ENCODE peak calls at places on chromosomes 5 and 9, in five cellular contexts. D is mucosa of descending colon, L is AG08396, K is GM19239, Z is hepatic stellate cell. W is an unnamed sample.

GRCh38 chr9:8916771-8917170 is 1117.2 kb upstream of the DMAC1 start:
- DNase-seq in K (no peak), L (no peak), D (no peak), Z (no peak), W (no peak)

GRCh38 chr5:144205141-144205551 is 34.5 kb downstream of the KCTD16 start:
- DNase-seq in K (no peak), D (no peak), Z (peak; percentile 53), L (peak; percentile 47), W (peak; percentile 55)

GRCh38 chr5:14700478-14701436 is 36.2 kb downstream of the OTULIN start:
- DNase-seq in Z (no peak), D (no peak), K (no peak), L (no peak), W (no peak)

GRCh38 chr5:97019435-97020117 is 83.7 kb downstream of the LNPEP start:
- DNase-seq in D (no peak), Z (no peak), L (no peak), K (no peak), W (peak; percentile 11)

GRCh38 chr5:114325552-114325951 is 36.3 kb upstream of the KCNN2 start:
- DNase-seq in Z (no peak), K (no peak), D (no peak), L (no peak), W (no peak)

GRCh38 chr9:72592501-72593403 is 71.3 kb downstream of the TMC1 start:
- DNase-seq in Z (peak; percentile 36), D (no peak), L (peak; percentile 33), K (peak; percentile 12), W (peak; percentile 49)

GRCh38 chr5:28808967-28809810 is 1770.8 kb upstream of the CDH9 start:
- DNase-seq in L (no peak), K (no peak), Z (no peak), D (no peak), W (no peak)

GRCh38 chr9:71986860-71987259 is 73.6 kb downstream of the C9orf57 start:
- DNase-seq in D (no peak), K (no peak), Z (no peak), L (no peak), W (no peak)

GRCh38 chr5:80834710-80835109 is 125.5 kb upstream of the RASGRF2 start:
- DNase-seq in D (no peak), L (no peak), K (no peak), Z (no peak), W (no peak)

GRCh38 chr5:133423618-133424282 is 188.6 kb downstream of the FSTL4 start:
- DNase-seq in D (peak; percentile 77), L (peak; percentile 78), K (peak; percentile 53), Z (peak; percentile 51), W (peak; percentile 72)

GRCh38 chr5:91486638-91487037 is 103.5 kb upstream of the ARRDC3 start:
- DNase-seq in D (no peak), L (no peak), K (no peak), Z (no peak), W (no peak)

GRCh38 chr5:177500685-177501522 is 3.5 kb upstream of the PDLIM7 start:
- DNase-seq in L (peak; percentile 89), D (peak; percentile 92), K (no peak), Z (peak; percentile 91), W (peak; percentile 87)

GRCh38 chr9:15149450-15149849 is 157.6 kb downstream of the TTC39B start:
- DNase-seq in L (no peak), D (no peak), K (no peak), Z (no peak), W (no peak)

GRCh38 chr5:169668732-169669131 is 31.7 kb downstream of the DOCK2 start:
- DNase-seq in L (peak; percentile 44), D (no peak), K (no peak), Z (peak; percentile 62), W (peak; percentile 33)

GRCh38 chr5:167970002-167970401 is 321.4 kb upstream of the WWC1 start:
- DNase-seq in K (no peak), D (no peak), L (no peak), Z (no peak), W (peak; percentile 27)

GRCh38 chr9:81499021-81499454 is 190.3 kb downstream of the TLE1 start:
- DNase-seq in Z (peak; percentile 37), L (peak; percentile 58), D (no peak), K (no peak), W (no peak)

GRCh38 chr5:10460252-10460906 is 18.7 kb downstream of the ROPN1L start:
- DNase-seq in Z (no peak), K (no peak), D (peak; percentile 74), L (no peak), W (no peak)

GRCh38 chr5:176833286-176833685 is 22.9 kb downstream of the UNC5A start:
- DNase-seq in L (no peak), Z (no peak), K (no peak), D (no peak), W (no peak)

GRCh38 chr5:74595143-74595915 is 45.2 kb downstream of the ENC1 start:
- DNase-seq in Z (peak; percentile 47), L (peak; percentile 36), D (no peak), K (no peak), W (peak; percentile 40)

GRCh38 chr5:45399041-45399440 is 297.1 kb downstream of the HCN1 start:
- DNase-seq in D (no peak), L (no peak), Z (peak; percentile 0), K (no peak), W (no peak)

GRCh38 chr5:133324058-133324457 is 272.2 kb downstream of the HSPA4 start:
- DNase-seq in D (no peak), L (no peak), K (no peak), Z (no peak), W (no peak)

GRCh38 chr5:156475831-156476551 is 149.0 kb downstream of the SGCD start:
- DNase-seq in K (no peak), L (peak; percentile 77), D (no peak), Z (no peak), W (no peak)

GRCh38 chr9:91415290-91415689 is 8.3 kb downstream of the NFIL3 start:
- DNase-seq in D (no peak), Z (no peak), K (no peak), L (no peak), W (no peak)

GRCh38 chr5:139946440-139946839 is 96.7 kb downstream of the NRG2 start:
- DNase-seq in Z (no peak), K (no peak), L (no peak), D (no peak), W (no peak)

GRCh38 chr5:131634666-131634995 is 398 bp downstream of the RAPGEF6 start:
- DNase-seq in L (peak; percentile 27), K (no peak), Z (peak; percentile 19), D (no peak), W (no peak)

GRCh38 chr9:116870566-116870965 is 183.5 kb downstream of the TRIM32 start:
- DNase-seq in D (no peak), L (no peak), K (no peak), Z (no peak), W (no peak)

GRCh38 chr5:138960145-138960692 is 85.1 kb upstream of the LRRTM2 start:
- DNase-seq in D (no peak), L (no peak), K (no peak), Z (no peak), W (no peak)

GRCh38 chr5:37786855-37787254 is 53.0 kb downstream of the GDNF start:
- DNase-seq in D (no peak), L (peak; percentile 43), Z (peak; percentile 46), K (no peak), W (peak; percentile 49)

GRCh38 chr9:131524578-131525315 is 6.3 kb downstream of the UCK1 start:
- DNase-seq in D (no peak), L (peak; percentile 52), Z (no peak), K (no peak), W (no peak)

W was measured in HTR-8/SVneo.